ENCODE peak calls at places on chromosomes 11 and 22, in seven cellular contexts. One of them, this sample, is unnamed.

GRCh38 chr11:43585877-43586608 is 94.5 kb upstream of the HSD17B12 start:
- DNase-seq in mucosa of gallbladder: no peak
- DNase-seq in globus pallidus: no peak
- DNase-seq in sigmoid colon: no peak
- DNase-seq in fibroblast of the conjunctiva: no peak
- DNase-seq in activated CD4-positive, CD25-positive, alpha-beta regulatory T cell treated with anti-CD3 and anti-CD28 coated beads, Interleukin-2, amount 50 U/mL, for 16 hours: no peak
- DNase-seq in HCT116: no peak
- DNase-seq in this sample: no peak

GRCh38 chr22:41256254-41256897 is 15.6 kb upstream of the CHADL start:
- DNase-seq in mucosa of gallbladder: no peak
- DNase-seq in globus pallidus: no peak
- DNase-seq in sigmoid colon: no peak
- DNase-seq in fibroblast of the conjunctiva: peak; percentile 43
- DNase-seq in activated CD4-positive, CD25-positive, alpha-beta regulatory T cell treated with anti-CD3 and anti-CD28 coated beads, Interleukin-2, amount 50 U/mL, for 16 hours: no peak
- DNase-seq in HCT116: no peak
- DNase-seq in this sample: no peak

GRCh38 chr22:22770881-22771280 is 116.7 kb upstream of the IGLL5 start:
- DNase-seq in mucosa of gallbladder: no peak
- DNase-seq in globus pallidus: no peak
- DNase-seq in sigmoid colon: no peak
- DNase-seq in fibroblast of the conjunctiva: no peak
- DNase-seq in activated CD4-positive, CD25-positive, alpha-beta regulatory T cell treated with anti-CD3 and anti-CD28 coated beads, Interleukin-2, amount 50 U/mL, for 16 hours: no peak
- DNase-seq in HCT116: no peak
- DNase-seq in this sample: no peak

GRCh38 chr22:27436591-27436990 is 365.0 kb downstream of the MN1 start:
- DNase-seq in mucosa of gallbladder: no peak
- DNase-seq in globus pallidus: no peak
- DNase-seq in sigmoid colon: no peak
- DNase-seq in fibroblast of the conjunctiva: no peak
- DNase-seq in activated CD4-positive, CD25-positive, alpha-beta regulatory T cell treated with anti-CD3 and anti-CD28 coated beads, Interleukin-2, amount 50 U/mL, for 16 hours: no peak
- DNase-seq in HCT116: no peak
- DNase-seq in this sample: no peak

GRCh38 chr11:75281469-75282095 is 41.0 kb downstream of the TPBGL start:
- DNase-seq in mucosa of gallbladder: no peak
- DNase-seq in globus pallidus: no peak
- DNase-seq in sigmoid colon: peak; percentile 63
- DNase-seq in fibroblast of the conjunctiva: no peak
- DNase-seq in activated CD4-positive, CD25-positive, alpha-beta regulatory T cell treated with anti-CD3 and anti-CD28 coated beads, Interleukin-2, amount 50 U/mL, for 16 hours: no peak
- DNase-seq in HCT116: no peak
- DNase-seq in this sample: no peak

GRCh38 chr11:73982595-73982989 is at the start of gene UCP2:
- DNase-seq in mucosa of gallbladder: peak; percentile 82
- DNase-seq in globus pallidus: peak; percentile 83
- DNase-seq in sigmoid colon: peak; percentile 92
- DNase-seq in fibroblast of the conjunctiva: peak; percentile 8
- DNase-seq in activated CD4-positive, CD25-positive, alpha-beta regulatory T cell treated with anti-CD3 and anti-CD28 coated beads, Interleukin-2, amount 50 U/mL, for 16 hours: peak; percentile 63
- DNase-seq in HCT116: no peak
- DNase-seq in this sample: peak; percentile 95

GRCh38 chr22:49525776-49526535 is 301.7 kb downstream of the BRD1 start:
- DNase-seq in mucosa of gallbladder: no peak
- DNase-seq in globus pallidus: peak; percentile 69
- DNase-seq in sigmoid colon: peak; percentile 63
- DNase-seq in fibroblast of the conjunctiva: no peak
- DNase-seq in activated CD4-positive, CD25-positive, alpha-beta regulatory T cell treated with anti-CD3 and anti-CD28 coated beads, Interleukin-2, amount 50 U/mL, for 16 hours: no peak
- DNase-seq in HCT116: no peak
- DNase-seq in this sample: no peak

GRCh38 chr22:30296324-30296723 is 7.0 kb upstream of the CASTOR1 start:
- DNase-seq in mucosa of gallbladder: no peak
- DNase-seq in globus pallidus: no peak
- DNase-seq in sigmoid colon: no peak
- DNase-seq in fibroblast of the conjunctiva: no peak
- DNase-seq in activated CD4-positive, CD25-positive, alpha-beta regulatory T cell treated with anti-CD3 and anti-CD28 coated beads, Interleukin-2, amount 50 U/mL, for 16 hours: no peak
- DNase-seq in HCT116: no peak
- DNase-seq in this sample: no peak

GRCh38 chr22:19407649-19408606 is 23.6 kb downstream of the HIRA start:
- DNase-seq in mucosa of gallbladder: no peak
- DNase-seq in globus pallidus: no peak
- DNase-seq in sigmoid colon: peak; percentile 65
- DNase-seq in fibroblast of the conjunctiva: no peak
- DNase-seq in activated CD4-positive, CD25-positive, alpha-beta regulatory T cell treated with anti-CD3 and anti-CD28 coated beads, Interleukin-2, amount 50 U/mL, for 16 hours: no peak
- DNase-seq in HCT116: no peak
- DNase-seq in this sample: no peak

GRCh38 chr11:43941257-43941879 is 1.1 kb upstream of the C11orf96 start:
- DNase-seq in mucosa of gallbladder: no peak
- DNase-seq in globus pallidus: no peak
- DNase-seq in sigmoid colon: peak; percentile 65
- DNase-seq in fibroblast of the conjunctiva: no peak
- DNase-seq in activated CD4-positive, CD25-positive, alpha-beta regulatory T cell treated with anti-CD3 and anti-CD28 coated beads, Interleukin-2, amount 50 U/mL, for 16 hours: no peak
- DNase-seq in HCT116: no peak
- DNase-seq in this sample: no peak

GRCh38 chr11:69486773-69487266 is 5.4 kb downstream of the LINC01488 start:
- DNase-seq in mucosa of gallbladder: no peak
- DNase-seq in globus pallidus: no peak
- DNase-seq in sigmoid colon: no peak
- DNase-seq in fibroblast of the conjunctiva: no peak
- DNase-seq in activated CD4-positive, CD25-positive, alpha-beta regulatory T cell treated with anti-CD3 and anti-CD28 coated beads, Interleukin-2, amount 50 U/mL, for 16 hours: no peak
- DNase-seq in HCT116: no peak
- DNase-seq in this sample: no peak

GRCh38 chr11:28086569-28086968 is 21.4 kb downstream of the KIF18A start:
- DNase-seq in mucosa of gallbladder: no peak
- DNase-seq in globus pallidus: no peak
- DNase-seq in sigmoid colon: no peak
- DNase-seq in fibroblast of the conjunctiva: peak; percentile 16
- DNase-seq in activated CD4-positive, CD25-positive, alpha-beta regulatory T cell treated with anti-CD3 and anti-CD28 coated beads, Interleukin-2, amount 50 U/mL, for 16 hours: no peak
- DNase-seq in HCT116: no peak
- DNase-seq in this sample: no peak

GRCh38 chr22:26642465-26643367 is 14.7 kb upstream of the MIAT start:
- DNase-seq in mucosa of gallbladder: no peak
- DNase-seq in globus pallidus: no peak
- DNase-seq in sigmoid colon: no peak
- DNase-seq in fibroblast of the conjunctiva: no peak
- DNase-seq in activated CD4-positive, CD25-positive, alpha-beta regulatory T cell treated with anti-CD3 and anti-CD28 coated beads, Interleukin-2, amount 50 U/mL, for 16 hours: peak; percentile 61
- DNase-seq in HCT116: no peak
- DNase-seq in this sample: no peak

GRCh38 chr11:63880031-63880841 is 36.7 kb downstream of the RCOR2 start:
- DNase-seq in mucosa of gallbladder: no peak
- DNase-seq in globus pallidus: peak; percentile 70
- DNase-seq in sigmoid colon: no peak
- DNase-seq in fibroblast of the conjunctiva: peak; percentile 47
- DNase-seq in activated CD4-positive, CD25-positive, alpha-beta regulatory T cell treated with anti-CD3 and anti-CD28 coated beads, Interleukin-2, amount 50 U/mL, for 16 hours: no peak
- DNase-seq in HCT116: no peak
- DNase-seq in this sample: no peak

GRCh38 chr22:38272373-38273134 is at the start of gene TMEM184B:
- DNase-seq in mucosa of gallbladder: peak; percentile 77
- DNase-seq in globus pallidus: peak; percentile 86
- DNase-seq in sigmoid colon: peak; percentile 89
- DNase-seq in fibroblast of the conjunctiva: peak; percentile 41
- DNase-seq in activated CD4-positive, CD25-positive, alpha-beta regulatory T cell treated with anti-CD3 and anti-CD28 coated beads, Interleukin-2, amount 50 U/mL, for 16 hours: peak; percentile 54
- DNase-seq in HCT116: peak; percentile 18
- DNase-seq in this sample: peak; percentile 90

GRCh38 chr11:8223513-8223899 is 40.2 kb downstream of the LMO1 start:
- DNase-seq in mucosa of gallbladder: no peak
- DNase-seq in globus pallidus: no peak
- DNase-seq in sigmoid colon: no peak
- DNase-seq in fibroblast of the conjunctiva: no peak
- DNase-seq in activated CD4-positive, CD25-positive, alpha-beta regulatory T cell treated with anti-CD3 and anti-CD28 coated beads, Interleukin-2, amount 50 U/mL, for 16 hours: no peak
- DNase-seq in HCT116: no peak
- DNase-seq in this sample: peak; percentile 30

GRCh38 chr11:45087301-45087700 is 59.1 kb upstream of the PRDM11 start:
- DNase-seq in mucosa of gallbladder: no peak
- DNase-seq in globus pallidus: no peak
- DNase-seq in sigmoid colon: no peak
- DNase-seq in fibroblast of the conjunctiva: no peak
- DNase-seq in activated CD4-positive, CD25-positive, alpha-beta regulatory T cell treated with anti-CD3 and anti-CD28 coated beads, Interleukin-2, amount 50 U/mL, for 16 hours: no peak
- DNase-seq in HCT116: no peak
- DNase-seq in this sample: no peak

GRCh38 chr11:3104051-3104714 is 47.0 kb upstream of the CARS1 start:
- DNase-seq in mucosa of gallbladder: no peak
- DNase-seq in globus pallidus: no peak
- DNase-seq in sigmoid colon: peak; percentile 59
- DNase-seq in fibroblast of the conjunctiva: no peak
- DNase-seq in activated CD4-positive, CD25-positive, alpha-beta regulatory T cell treated with anti-CD3 and anti-CD28 coated beads, Interleukin-2, amount 50 U/mL, for 16 hours: no peak
- DNase-seq in HCT116: no peak
- DNase-seq in this sample: peak; percentile 59

GRCh38 chr22:31120642-31121041 is 2.1 kb upstream of the INPP5J start:
- DNase-seq in mucosa of gallbladder: no peak
- DNase-seq in globus pallidus: no peak
- DNase-seq in sigmoid colon: no peak
- DNase-seq in fibroblast of the conjunctiva: no peak
- DNase-seq in activated CD4-positive, CD25-positive, alpha-beta regulatory T cell treated with anti-CD3 and anti-CD28 coated beads, Interleukin-2, amount 50 U/mL, for 16 hours: no peak
- DNase-seq in HCT116: no peak
- DNase-seq in this sample: no peak

GRCh38 chr11:43825217-43825816 is 55.3 kb upstream of the ALKBH3 start:
- DNase-seq in mucosa of gallbladder: no peak
- DNase-seq in globus pallidus: no peak
- DNase-seq in sigmoid colon: no peak
- DNase-seq in fibroblast of the conjunctiva: no peak
- DNase-seq in activated CD4-positive, CD25-positive, alpha-beta regulatory T cell treated with anti-CD3 and anti-CD28 coated beads, Interleukin-2, amount 50 U/mL, for 16 hours: no peak
- DNase-seq in HCT116: peak; percentile 31
- DNase-seq in this sample: no peak

GRCh38 chr11:112320668-112321067 is 60.0 kb upstream of the PLET1 start:
- DNase-seq in mucosa of gallbladder: peak; percentile 47
- DNase-seq in globus pallidus: no peak
- DNase-seq in sigmoid colon: peak; percentile 88
- DNase-seq in fibroblast of the conjunctiva: peak; percentile 35
- DNase-seq in activated CD4-positive, CD25-positive, alpha-beta regulatory T cell treated with anti-CD3 and anti-CD28 coated beads, Interleukin-2, amount 50 U/mL, for 16 hours: no peak
- DNase-seq in HCT116: no peak
- DNase-seq in this sample: peak; percentile 81

GRCh38 chr11:95816037-95816436 is 25.7 kb downstream of the CEP57 start:
- DNase-seq in mucosa of gallbladder: no peak
- DNase-seq in globus pallidus: no peak
- DNase-seq in sigmoid colon: no peak
- DNase-seq in fibroblast of the conjunctiva: no peak
- DNase-seq in activated CD4-positive, CD25-positive, alpha-beta regulatory T cell treated with anti-CD3 and anti-CD28 coated beads, Interleukin-2, amount 50 U/mL, for 16 hours: no peak
- DNase-seq in HCT116: no peak
- DNase-seq in this sample: no peak

GRCh38 chr11:102831128-102831708 is 12.2 kb downstream of the MMP3 start:
- DNase-seq in mucosa of gallbladder: peak; percentile 79
- DNase-seq in globus pallidus: peak; percentile 18
- DNase-seq in sigmoid colon: peak; percentile 70
- DNase-seq in fibroblast of the conjunctiva: peak; percentile 45
- DNase-seq in activated CD4-positive, CD25-positive, alpha-beta regulatory T cell treated with anti-CD3 and anti-CD28 coated beads, Interleukin-2, amount 50 U/mL, for 16 hours: no peak
- DNase-seq in HCT116: no peak
- DNase-seq in this sample: peak; percentile 77

This sample was measured in upper lobe of right lung.